ENCODE peak calls at places on chromosomes 3 and 15, in nine cellular contexts. One of them, this sample, is unnamed.

GRCh38 chr15:34855397-34855796 is 60.0 kb upstream of the ACTC1 start:
- DNase-seq in iris pigment epithelial cell: peak
- DNase-seq in AG04450: peak
- DNase-seq in NAMALWA: no peak
- DNase-seq in T-helper 17 cell: no peak
- DNase-seq in activated T-cell treated with anti-CD3 and anti-CD28 coated beads for 1 hour: no peak
- DNase-seq in T1000: peak
- DNase-seq in endothelial cell: no peak
- DNase-seq in A549: peak
- DNase-seq in this sample: no peak

GRCh38 chr3:102722317-102722716 is 287.5 kb downstream of the ZPLD1 start:
- DNase-seq in iris pigment epithelial cell: no peak
- DNase-seq in AG04450: no peak
- DNase-seq in NAMALWA: no peak
- DNase-seq in T-helper 17 cell: no peak
- DNase-seq in activated T-cell treated with anti-CD3 and anti-CD28 coated beads for 1 hour: no peak
- DNase-seq in T1000: no peak
- DNase-seq in endothelial cell: no peak
- DNase-seq in A549: no peak
- DNase-seq in this sample: no peak

GRCh38 chr3:182392182-182392917 is 401.0 kb upstream of the ATP11B start:
- DNase-seq in iris pigment epithelial cell: no peak
- DNase-seq in AG04450: no peak
- DNase-seq in NAMALWA: peak
- DNase-seq in T-helper 17 cell: no peak
- DNase-seq in activated T-cell treated with anti-CD3 and anti-CD28 coated beads for 1 hour: no peak
- DNase-seq in T1000: no peak
- DNase-seq in endothelial cell: no peak
- DNase-seq in A549: no peak
- DNase-seq in this sample: no peak

GRCh38 chr3:123444023-123444422 is 4.9 kb downstream of the ADCY5 start:
- DNase-seq in iris pigment epithelial cell: no peak
- DNase-seq in AG04450: no peak
- DNase-seq in NAMALWA: no peak
- DNase-seq in T-helper 17 cell: no peak
- DNase-seq in activated T-cell treated with anti-CD3 and anti-CD28 coated beads for 1 hour: no peak
- DNase-seq in T1000: no peak
- DNase-seq in endothelial cell: no peak
- DNase-seq in A549: no peak
- DNase-seq in this sample: no peak

GRCh38 chr3:89947357-89947954 is 840.0 kb downstream of the EPHA3 start:
- DNase-seq in iris pigment epithelial cell: no peak
- DNase-seq in AG04450: no peak
- DNase-seq in NAMALWA: no peak
- DNase-seq in T-helper 17 cell: no peak
- DNase-seq in activated T-cell treated with anti-CD3 and anti-CD28 coated beads for 1 hour: no peak
- DNase-seq in T1000: no peak
- DNase-seq in endothelial cell: no peak
- DNase-seq in A549: no peak
- DNase-seq in this sample: no peak

GRCh38 chr3:32045091-32045964 is 61.1 kb upstream of the GPD1L start:
- DNase-seq in iris pigment epithelial cell: peak
- DNase-seq in AG04450: peak
- DNase-seq in NAMALWA: no peak
- DNase-seq in T-helper 17 cell: no peak
- DNase-seq in activated T-cell treated with anti-CD3 and anti-CD28 coated beads for 1 hour: no peak
- DNase-seq in T1000: no peak
- DNase-seq in endothelial cell: no peak
- DNase-seq in A549: peak
- DNase-seq in this sample: no peak

GRCh38 chr15:44427756-44428724 is 611 bp downstream of the CTDSPL2 start:
- DNase-seq in iris pigment epithelial cell: peak
- DNase-seq in AG04450: no peak
- DNase-seq in NAMALWA: peak
- DNase-seq in T-helper 17 cell: no peak
- DNase-seq in activated T-cell treated with anti-CD3 and anti-CD28 coated beads for 1 hour: no peak
- DNase-seq in T1000: no peak
- DNase-seq in endothelial cell: peak
- DNase-seq in A549: peak
- DNase-seq in this sample: no peak

GRCh38 chr15:72179950-72180581 is 17.5 kb downstream of the GRAMD2A start:
- DNase-seq in iris pigment epithelial cell: no peak
- DNase-seq in AG04450: no peak
- DNase-seq in NAMALWA: no peak
- DNase-seq in T-helper 17 cell: no peak
- DNase-seq in activated T-cell treated with anti-CD3 and anti-CD28 coated beads for 1 hour: no peak
- DNase-seq in T1000: no peak
- DNase-seq in endothelial cell: peak
- DNase-seq in A549: peak
- DNase-seq in this sample: no peak

GRCh38 chr3:73378207-73378606 is 246.5 kb downstream of the PDZRN3 start:
- DNase-seq in iris pigment epithelial cell: no peak
- DNase-seq in AG04450: no peak
- DNase-seq in NAMALWA: no peak
- DNase-seq in T-helper 17 cell: no peak
- DNase-seq in activated T-cell treated with anti-CD3 and anti-CD28 coated beads for 1 hour: no peak
- DNase-seq in T1000: no peak
- DNase-seq in endothelial cell: no peak
- DNase-seq in A549: no peak
- DNase-seq in this sample: no peak

This sample was measured in D721Med.